ENCODE peak calls at places on chromosome X, in four cellular contexts. G, I, S and J are unnamed samples.

GRCh38 chrX:118534716-118535493 is 39.3 kb downstream of the DOCK11 start:
- DNase-seq in I (no peak), S (no peak), G (no peak), J (no peak)

GRCh38 chrX:40644175-40644574 is 3.2 kb downstream of the CXorf38 start:
- DNase-seq in I (no peak), S (no peak), G (peak; percentile 12), J (no peak)

GRCh38 chrX:30241724-30242415 is at the start of gene MAGEB4:
- DNase-seq in I (no peak), S (no peak), G (no peak), J (no peak)

GRCh38 chrX:17655232-17656034 is 81.9 kb upstream of the SCML1 start:
- DNase-seq in I (no peak), S (no peak), G (no peak), J (no peak)

GRCh38 chrX:68383540-68383939 is 49.8 kb downstream of the OPHN1 start:
- DNase-seq in S (no peak), I (no peak), G (no peak), J (no peak)

GRCh38 chrX:102138064-102138463 is 4.2 kb downstream of the TCEAL6 start:
- DNase-seq in S (no peak), G (no peak), I (no peak), J (no peak)

GRCh38 chrX:144335402-144335801 is 451.5 kb downstream of the UBE2NL start:
- DNase-seq in I (no peak), G (no peak), S (no peak), J (no peak)

GRCh38 chrX:123851010-123851409 is 8.8 kb upstream of the XIAP start:
- DNase-seq in S (no peak), G (no peak), I (no peak), J (no peak)

GRCh38 chrX:46876901-46877300 is 35.3 kb upstream of the JADE3 start:
- DNase-seq in G (no peak), I (no peak), S (no peak), J (no peak)

GRCh38 chrX:119417376-119417775 is 18.2 kb downstream of the SLC25A43 start:
- DNase-seq in S (no peak), I (no peak), G (no peak), J (no peak)

GRCh38 chrX:106467422-106467821 is 144.4 kb upstream of the RADX start:
- DNase-seq in I (no peak), S (no peak), G (no peak), J (no peak)

GRCh38 chrX:10174051-10174450 is 17.3 kb downstream of the CLCN4 start:
- DNase-seq in I (no peak), S (no peak), G (no peak), J (no peak)

GRCh38 chrX:10175317-10175871 is 18.6 kb downstream of the CLCN4 start:
- DNase-seq in S (no peak), I (no peak), G (peak; percentile 54), J (no peak)

GRCh38 chrX:10172867-10173266 is 16.1 kb downstream of the CLCN4 start:
- DNase-seq in S (no peak), I (no peak), G (no peak), J (no peak)

GRCh38 chrX:10174810-10175209 is 18.0 kb downstream of the CLCN4 start:
- DNase-seq in G (no peak), I (no peak), S (no peak), J (no peak)

DNA sequence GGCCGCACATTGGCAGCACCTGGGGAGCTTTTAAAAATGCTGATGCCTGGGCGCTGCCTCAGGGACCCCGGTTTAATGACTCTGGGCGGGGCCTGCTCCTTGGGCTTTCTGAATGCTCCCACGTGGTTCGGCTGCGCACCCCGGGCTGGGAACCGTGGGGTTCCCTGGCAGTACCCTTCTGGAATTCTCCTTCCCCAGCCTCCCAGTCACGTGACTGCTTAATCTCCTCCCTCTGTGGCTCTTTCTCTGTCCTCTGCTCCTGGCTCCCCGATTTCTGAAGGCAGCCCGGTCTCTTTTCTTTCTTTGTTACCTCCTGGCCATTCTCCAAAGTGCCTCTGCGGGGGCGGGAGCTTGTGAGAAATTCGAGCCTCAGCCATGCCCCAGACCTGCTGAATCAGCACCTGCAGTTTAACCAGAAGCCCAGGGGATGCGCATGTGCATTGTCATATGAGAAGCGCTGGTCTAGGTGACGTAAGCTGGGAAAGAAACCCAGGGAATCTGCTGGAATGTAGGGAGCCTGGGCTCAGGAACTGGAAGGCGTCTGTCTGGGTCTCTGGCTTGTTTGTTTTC is 16.6 kb downstream of the CLCN4 start:
- DNase-seq in I (no peak), S (no peak), G (peak; percentile 77), J (no peak)
- TF ChIP-seq SIN3A in I (no peak), S (no peak), G (no peak), J (no peak)

GRCh38 chrX:45323387-45323786 is 122.7 kb upstream of the DIPK2B start:
- DNase-seq in S (no peak), I (no peak), G (no peak), J (no peak)
- TF ChIP-seq TCF7L2 in S (no peak), I (no peak), G (no peak), J (no peak)

GRCh38 chrX:7085879-7086278 is 61.6 kb upstream of the STS start:
- DNase-seq in S (no peak), G (no peak), I (no peak), J (no peak)
- H3K4me1 ChIP-seq in S (peaks cover 4% of the 10 kb centered on the region), G (no peaks in the 10 kb centered on the region), I (peaks cover 6% of the 10 kb centered on the region), J (no peaks in the 10 kb centered on the region)

GRCh38 chrX:53883196-53883595 is 161.1 kb downstream of the PHF8 start:
- DNase-seq in S (no peak), I (peak; percentile 77), G (no peak), J (no peak)

GRCh38 chrX:53882331-53882730 is 161.9 kb downstream of the PHF8 start:
- DNase-seq in G (no peak), S (no peak), I (peak; percentile 86), J (no peak)
- TF ChIP-seq SIN3A in G (no peak), S (no peak), I (no peak), J (no peak)

GRCh38 chrX:33252306-33252825 is 41.0 kb upstream of the DMD start:
- DNase-seq in G (no peak), S (no peak), I (no peak), J (no peak)
- TF ChIP-seq TCF7L2 in G (no peak), S (no peak), I (no peak), J (no peak)

DNA sequence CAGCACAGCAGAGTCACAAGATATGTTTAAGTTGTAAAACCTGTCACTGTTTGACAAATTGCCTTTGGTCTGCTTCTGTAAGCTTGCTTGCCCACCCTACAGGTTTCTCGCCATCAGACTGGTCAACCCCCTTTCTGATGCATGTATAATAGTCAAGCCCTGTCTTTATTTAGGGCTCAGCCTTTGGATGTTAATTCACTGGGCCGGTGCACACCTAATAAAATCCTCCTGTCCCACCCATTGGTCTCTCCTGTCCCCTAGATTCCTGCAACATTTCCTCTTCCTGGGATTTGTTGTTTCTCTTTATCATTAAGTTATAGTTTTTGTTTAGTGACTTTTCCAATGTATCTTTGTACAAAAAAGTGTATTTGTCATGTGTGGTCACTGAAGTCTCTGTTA is 38.2 kb downstream of the GLUD2 start:
- DNase-seq in G (no peak), I (no peak), S (no peak), J (no peak)
- H3K4me1 ChIP-seq in G (no peaks in the 10 kb centered on the region), I (peaks cover 45% of the 10 kb centered on the region), S (no peaks in the 10 kb centered on the region), J (no peaks in the 10 kb centered on the region)

GRCh38 chrX:37383313-37383712 is 34.1 kb downstream of the PRRG1 start:
- DNase-seq in I (no peak), S (no peak), G (no peak), J (no peak)

GRCh38 chrX:37380920-37381319 is 31.8 kb downstream of the PRRG1 start:
- DNase-seq in I (peak; percentile 25), S (peak; percentile 55), G (peak; percentile 60), J (peak; percentile 24)

GRCh38 chrX:37378399-37378798 is 29.2 kb downstream of the PRRG1 start:
- DNase-seq in G (no peak), I (no peak), S (no peak), J (no peak)

GRCh38 chrX:37378830-37379229 is 29.7 kb downstream of the PRRG1 start:
- DNase-seq in I (no peak), S (no peak), G (no peak), J (no peak)

GRCh38 chrX:37380256-37380655 is 31.1 kb downstream of the PRRG1 start:
- DNase-seq in S (no peak), I (no peak), G (no peak), J (no peak)
- TF ChIP-seq SIN3A in S (no peak), I (no peak), G (no peak), J (no peak)

DNA sequence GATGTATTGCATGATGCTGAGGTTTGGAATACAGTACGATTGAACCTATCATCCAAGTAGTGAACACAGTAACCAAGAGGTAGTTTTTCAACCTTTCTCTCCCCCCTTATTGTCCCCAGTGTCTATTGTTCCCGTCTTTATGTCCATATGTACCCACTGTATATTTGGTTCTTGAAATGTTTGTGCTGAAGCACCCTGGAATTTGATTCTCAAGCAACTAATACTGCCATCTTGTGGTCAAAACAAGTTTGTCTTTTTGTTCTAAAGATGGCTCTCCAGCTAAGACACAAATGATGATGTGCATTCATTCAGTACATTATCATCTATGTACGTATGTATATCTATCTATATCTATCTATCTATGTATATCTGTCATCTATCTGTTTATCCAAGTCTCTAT is 33.5 kb upstream of the DCX start:
- DNase-seq in S (peak; percentile 15), I (peak; percentile 21), G (peak; percentile 48), J (peak; percentile 20)
- TF ChIP-seq TCF7L2 in S (no peak), I (no peak), G (no peak), J (no peak)